ENCODE peak calls at places on chromosome 11, in seven cellular contexts. One of them, this sample, is unnamed.
A peak's percentile ranks its signal among the peaks of the same experiment; 100 is the strongest.

GRCh38 chr11:62611705-62612365 is 740 bp downstream of the EML3 start:
- DNase-seq in HepG2: no peak
- DNase-seq in sigmoid colon: peak; percentile 86
- DNase-seq in GM12878: no peak
- DNase-seq in GM12891: peak; percentile 66
- DNase-seq in spleen: peak; percentile 84
- DNase-seq in GM23338: peak; percentile 52
- DNase-seq in this sample: no peak

GRCh38 chr11:61783717-61784505 is 8.5 kb downstream of the TMEM258 start:
- DNase-seq in HepG2: no peak
- DNase-seq in sigmoid colon: no peak
- DNase-seq in GM12878: no peak
- DNase-seq in GM12891: no peak
- DNase-seq in spleen: no peak
- DNase-seq in GM23338: no peak
- DNase-seq in this sample: no peak

GRCh38 chr11:2584812-2585565 is 114.8 kb downstream of the KCNQ1OT1 start:
- DNase-seq in HepG2: no peak
- DNase-seq in sigmoid colon: peak; percentile 55
- DNase-seq in GM12878: no peak
- DNase-seq in GM12891: peak; percentile 6
- DNase-seq in spleen: peak; percentile 71
- DNase-seq in GM23338: no peak
- DNase-seq in this sample: peak; percentile 66

GRCh38 chr11:73154178-73154577 is 12.1 kb upstream of the FCHSD2 start:
- DNase-seq in HepG2: no peak
- DNase-seq in sigmoid colon: peak; percentile 52
- DNase-seq in GM12878: peak; percentile 95
- DNase-seq in GM12891: no peak
- DNase-seq in spleen: peak; percentile 83
- DNase-seq in GM23338: no peak
- DNase-seq in this sample: no peak

GRCh38 chr11:32893091-32893946 is 708 bp downstream of the QSER1 start:
- DNase-seq in HepG2: peak; percentile 58
- DNase-seq in sigmoid colon: peak; percentile 68
- DNase-seq in GM12878: no peak
- DNase-seq in GM12891: peak; percentile 52
- DNase-seq in spleen: peak; percentile 92
- DNase-seq in GM23338: peak; percentile 82
- DNase-seq in this sample: no peak

GRCh38 chr11:65776710-65777141 is 4.0 kb downstream of the AP5B1 start:
- DNase-seq in HepG2: no peak
- DNase-seq in sigmoid colon: peak; percentile 27
- DNase-seq in GM12878: no peak
- DNase-seq in GM12891: no peak
- DNase-seq in spleen: peak; percentile 75
- DNase-seq in GM23338: no peak
- DNase-seq in this sample: peak; percentile 62

GRCh38 chr11:133898031-133898769 is 52.9 kb upstream of the SPATA19 start:
- DNase-seq in HepG2: no peak
- DNase-seq in sigmoid colon: peak; percentile 40
- DNase-seq in GM12878: no peak
- DNase-seq in GM12891: no peak
- DNase-seq in spleen: no peak
- DNase-seq in GM23338: peak; percentile 84
- DNase-seq in this sample: no peak

GRCh38 chr11:124644426-124645280 is 22.0 kb downstream of the TBRG1 start:
- DNase-seq in HepG2: peak; percentile 64
- DNase-seq in sigmoid colon: peak; percentile 75
- DNase-seq in GM12878: no peak
- DNase-seq in GM12891: no peak
- DNase-seq in spleen: no peak
- DNase-seq in GM23338: peak; percentile 89
- DNase-seq in this sample: no peak

GRCh38 chr11:116976941-116977570 is 121.2 kb downstream of the SIK3 start:
- DNase-seq in HepG2: no peak
- DNase-seq in sigmoid colon: no peak
- DNase-seq in GM12878: no peak
- DNase-seq in GM12891: no peak
- DNase-seq in spleen: no peak
- DNase-seq in GM23338: peak; percentile 54
- DNase-seq in this sample: no peak

GRCh38 chr11:2412323-2412722 is 11.8 kb downstream of the TSSC4 start:
- DNase-seq in HepG2: no peak
- DNase-seq in sigmoid colon: no peak
- DNase-seq in GM12878: no peak
- DNase-seq in GM12891: no peak
- DNase-seq in spleen: no peak
- DNase-seq in GM23338: no peak
- DNase-seq in this sample: no peak

GRCh38 chr11:9643751-9644150 is 20.1 kb upstream of the SWAP70 start:
- DNase-seq in HepG2: no peak
- DNase-seq in sigmoid colon: no peak
- DNase-seq in GM12878: no peak
- DNase-seq in GM12891: no peak
- DNase-seq in spleen: no peak
- DNase-seq in GM23338: no peak
- DNase-seq in this sample: no peak

GRCh38 chr11:1084561-1085439 is 10.1 kb downstream of the MUC2 start:
- DNase-seq in HepG2: no peak
- DNase-seq in sigmoid colon: peak; percentile 52
- DNase-seq in GM12878: no peak
- DNase-seq in GM12891: no peak
- DNase-seq in spleen: peak; percentile 76
- DNase-seq in GM23338: no peak
- DNase-seq in this sample: no peak

GRCh38 chr11:2691991-2692841 is 7.6 kb downstream of the KCNQ1OT1 start:
- DNase-seq in HepG2: peak; percentile 46
- DNase-seq in sigmoid colon: peak; percentile 40
- DNase-seq in GM12878: no peak
- DNase-seq in GM12891: no peak
- DNase-seq in spleen: peak; percentile 16
- DNase-seq in GM23338: peak; percentile 67
- DNase-seq in this sample: no peak

GRCh38 chr11:79439893-79440450 is 858 bp downstream of the TENM4 start:
- DNase-seq in HepG2: no peak
- DNase-seq in sigmoid colon: peak; percentile 69
- DNase-seq in GM12878: no peak
- DNase-seq in GM12891: no peak
- DNase-seq in spleen: peak; percentile 78
- DNase-seq in GM23338: peak; percentile 65
- DNase-seq in this sample: no peak

GRCh38 chr11:70712471-70712870 is 314.1 kb downstream of the CTTN start:
- DNase-seq in HepG2: no peak
- DNase-seq in sigmoid colon: no peak
- DNase-seq in GM12878: no peak
- DNase-seq in GM12891: no peak
- DNase-seq in spleen: peak; percentile 84
- DNase-seq in GM23338: peak; percentile 58
- DNase-seq in this sample: no peak

GRCh38 chr11:15650105-15650938 is 535.6 kb downstream of the INSC start:
- DNase-seq in HepG2: peak; percentile 84
- DNase-seq in sigmoid colon: peak; percentile 95
- DNase-seq in GM12878: peak; percentile 12
- DNase-seq in GM12891: peak; percentile 85
- DNase-seq in spleen: peak; percentile 96
- DNase-seq in GM23338: peak; percentile 93
- DNase-seq in this sample: peak; percentile 98

GRCh38 chr11:57651408-57651807 is 1.7 kb upstream of the YPEL4 start:
- DNase-seq in HepG2: no peak
- DNase-seq in sigmoid colon: no peak
- DNase-seq in GM12878: no peak
- DNase-seq in GM12891: no peak
- DNase-seq in spleen: no peak
- DNase-seq in GM23338: no peak
- DNase-seq in this sample: no peak
- TF ChIP-seq POLR2AphosphoS5 in HepG2: no peak
- TF ChIP-seq POLR2AphosphoS5 in sigmoid colon: no peak
- TF ChIP-seq POLR2AphosphoS5 in GM12878: no peak
- TF ChIP-seq POLR2AphosphoS5 in GM12891: no peak
- TF ChIP-seq POLR2AphosphoS5 in spleen: no peak
- TF ChIP-seq POLR2AphosphoS5 in GM23338: no peak
- TF ChIP-seq POLR2AphosphoS5 in this sample: no peak

GRCh38 chr11:47991266-47991830 is 11.0 kb downstream of the PTPRJ start:
- DNase-seq in HepG2: no peak
- DNase-seq in sigmoid colon: no peak
- DNase-seq in GM12878: no peak
- DNase-seq in GM12891: no peak
- DNase-seq in spleen: no peak
- DNase-seq in GM23338: peak; percentile 60
- DNase-seq in this sample: no peak
- TF ChIP-seq POLR2AphosphoS5 in HepG2: no peak
- TF ChIP-seq POLR2AphosphoS5 in sigmoid colon: no peak
- TF ChIP-seq POLR2AphosphoS5 in GM12878: no peak
- TF ChIP-seq POLR2AphosphoS5 in GM12891: no peak
- TF ChIP-seq POLR2AphosphoS5 in spleen: peak; percentile 36
- TF ChIP-seq POLR2AphosphoS5 in GM23338: no peak
- TF ChIP-seq POLR2AphosphoS5 in this sample: no peak

GRCh38 chr11:26830757-26831156 is 108.9 kb upstream of the SLC5A12 start:
- DNase-seq in HepG2: no peak
- DNase-seq in sigmoid colon: no peak
- DNase-seq in GM12878: no peak
- DNase-seq in GM12891: no peak
- DNase-seq in spleen: no peak
- DNase-seq in GM23338: no peak
- DNase-seq in this sample: no peak
- TF ChIP-seq POLR2AphosphoS5 in HepG2: no peak
- TF ChIP-seq POLR2AphosphoS5 in sigmoid colon: no peak
- TF ChIP-seq POLR2AphosphoS5 in GM12878: no peak
- TF ChIP-seq POLR2AphosphoS5 in GM12891: no peak
- TF ChIP-seq POLR2AphosphoS5 in spleen: no peak
- TF ChIP-seq POLR2AphosphoS5 in GM23338: no peak
- TF ChIP-seq POLR2AphosphoS5 in this sample: no peak

DNA sequence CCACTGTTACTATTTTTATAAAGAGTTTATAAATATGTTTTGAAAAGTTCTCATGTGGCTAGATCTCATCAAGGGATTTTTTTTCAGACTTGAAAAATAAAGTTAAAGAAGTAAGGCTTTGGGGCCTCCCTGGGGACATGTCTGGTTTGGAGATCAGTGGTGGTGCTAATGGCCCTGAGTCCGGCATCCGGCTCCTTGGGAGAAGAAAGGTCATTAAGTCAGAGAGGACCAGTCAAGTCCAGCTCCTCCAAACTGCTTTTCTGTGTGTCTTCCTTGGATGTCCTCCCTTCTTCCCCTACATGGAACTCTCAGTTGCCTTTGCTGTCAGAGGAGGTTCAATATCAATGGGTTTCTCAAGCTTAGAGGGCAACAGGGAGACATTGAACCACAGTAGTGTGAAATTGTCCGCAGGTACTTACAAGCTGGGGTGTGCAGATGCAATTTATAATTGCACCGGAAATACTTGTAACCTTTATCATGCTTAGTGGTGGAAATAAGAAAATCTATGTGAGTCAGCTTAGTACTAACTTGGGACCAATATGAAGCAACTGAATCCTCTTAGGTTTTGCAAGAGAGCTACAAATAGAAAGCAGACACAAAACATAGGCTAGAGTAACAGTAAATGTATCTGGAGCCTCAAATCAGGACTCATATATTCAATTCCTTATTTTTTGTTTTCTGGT is 144.3 kb downstream of the TEAD1 start:
- DNase-seq in HepG2: no peak
- DNase-seq in sigmoid colon: no peak
- DNase-seq in GM12878: no peak
- DNase-seq in GM12891: no peak
- DNase-seq in spleen: no peak
- DNase-seq in GM23338: no peak
- DNase-seq in this sample: no peak
- TF ChIP-seq POLR2AphosphoS5 in HepG2: no peak
- TF ChIP-seq POLR2AphosphoS5 in sigmoid colon: no peak
- TF ChIP-seq POLR2AphosphoS5 in GM12878: no peak
- TF ChIP-seq POLR2AphosphoS5 in GM12891: no peak
- TF ChIP-seq POLR2AphosphoS5 in spleen: no peak
- TF ChIP-seq POLR2AphosphoS5 in GM23338: no peak
- TF ChIP-seq POLR2AphosphoS5 in this sample: no peak

This sample was measured in esophagus muscularis mucosa.